ENCODE peak calls at places on chromosome 5, in ten cellular contexts. N is GM12891; M is A549; J is T1000; X is ACHN; V is activated effector memory CD4-positive, alpha-beta T cell treated with anti-CD3 and anti-CD28 coated beads, Interleukin-2, amount 50 U/mL, for 16 hours; I is GM18507; S is NCI-H345; R is GM20000; K is endodermal cell. Q is an unnamed sample.

GRCh38 chr5:87825583-87825982 is 412.9 kb upstream of the CCNH start:
- DNase-seq in K (no peak), N (no peak), J (no peak), V (no peak), S (no peak), M (no peak), X (no peak), I (no peak), R (no peak), Q (no peak)

GRCh38 chr5:39494099-39494498 is 69.3 kb upstream of the DAB2 start:
- DNase-seq in N (no peak), K (no peak), S (no peak), M (no peak), I (no peak), X (no peak), J (no peak), V (no peak), R (no peak), Q (no peak)

GRCh38 chr5:88190106-88190834 is 78.4 kb downstream of the TMEM161B start:
- DNase-seq in X (no peak), N (no peak), K (no peak), M (peak; percentile 2), V (peak; percentile 70), R (no peak), J (no peak), I (no peak), S (no peak), Q (no peak)

GRCh38 chr5:53006920-53007890 is 18.1 kb downstream of the ITGA2 start:
- DNase-seq in I (no peak), J (no peak), X (no peak), S (no peak), N (no peak), K (no peak), R (no peak), M (no peak), V (no peak), Q (no peak)

GRCh38 chr5:80781356-80781755 is 126.6 kb upstream of the DHFR start:
- DNase-seq in M (peak; percentile 8), X (peak; percentile 85), N (no peak), S (no peak), I (no peak), K (no peak), R (no peak), V (no peak), J (no peak), Q (peak; percentile 48)

GRCh38 chr5:43553381-43553780 is 3.5 kb downstream of the PAIP1 start:
- DNase-seq in X (no peak), V (no peak), N (no peak), J (no peak), M (no peak), K (no peak), R (no peak), S (no peak), I (no peak), Q (no peak)

GRCh38 chr5:78472469-78473106 is 112.2 kb downstream of the SCAMP1 start:
- DNase-seq in V (no peak), J (no peak), K (no peak), X (peak; percentile 33), R (no peak), S (no peak), M (no peak), N (no peak), I (no peak), Q (no peak)

GRCh38 chr5:7018144-7018543 is 304.9 kb downstream of the TENT4A start:
- DNase-seq in R (no peak), N (no peak), I (no peak), S (no peak), M (no peak), V (no peak), X (no peak), J (no peak), K (no peak), Q (no peak)

GRCh38 chr5:130724658-130725057 is 440.4 kb downstream of the HINT1 start:
- DNase-seq in N (no peak), V (no peak), J (no peak), R (no peak), M (no peak), X (no peak), K (no peak), S (no peak), I (no peak), Q (no peak)

GRCh38 chr5:12023614-12024241 is 119.5 kb upstream of the CTNND2 start:
- DNase-seq in M (peak; percentile 49), X (peak; percentile 38), J (no peak), R (peak; percentile 9), K (no peak), N (no peak), I (no peak), V (no peak), S (peak; percentile 10), Q (peak; percentile 63)